ENCODE peak calls at places on chromosomes 1 and 21, in six cellular contexts. One of them, this sample, is unnamed.

GRCh38 chr1:158084336-158084735 is 90.9 kb downstream of the KIRREL1 start:
- ATAC-seq in A549: no peak
- ATAC-seq in upper lobe of left lung: no peak
- ATAC-seq in GM12878: no peak
- ATAC-seq in K562: no peak
- ATAC-seq in HepG2: no peak
- ATAC-seq in this sample: no peak

GRCh38 chr1:4935807-4936206 is 281.4 kb downstream of the AJAP1 start:
- ATAC-seq in GM12878: no peak
- ATAC-seq in A549: no peak
- ATAC-seq in upper lobe of left lung: no peak
- ATAC-seq in HepG2: no peak
- ATAC-seq in K562: no peak
- ATAC-seq in this sample: no peak

GRCh38 chr1:84363019-84363418 is 35.3 kb upstream of the DNASE2B start:
- ATAC-seq in K562: no peak
- ATAC-seq in A549: no peak
- ATAC-seq in upper lobe of left lung: no peak
- ATAC-seq in HepG2: no peak
- ATAC-seq in GM12878: no peak
- ATAC-seq in this sample: peak; percentile 27

GRCh38 chr21:46621457-46622182 is 13.9 kb upstream of the PRMT2 start:
- ATAC-seq in A549: no peak
- ATAC-seq in upper lobe of left lung: no peak
- ATAC-seq in HepG2: peak; percentile 70
- ATAC-seq in GM12878: no peak
- ATAC-seq in K562: no peak
- ATAC-seq in this sample: no peak

GRCh38 chr1:52880226-52880625 is 37.7 kb downstream of the ZYG11A start:
- ATAC-seq in HepG2: no peak
- ATAC-seq in GM12878: no peak
- ATAC-seq in K562: no peak
- ATAC-seq in upper lobe of left lung: no peak
- ATAC-seq in A549: no peak
- ATAC-seq in this sample: no peak

GRCh38 chr1:203455706-203456105 is 19.9 kb upstream of the PRELP start:
- ATAC-seq in K562: no peak
- ATAC-seq in upper lobe of left lung: no peak
- ATAC-seq in A549: no peak
- ATAC-seq in GM12878: no peak
- ATAC-seq in HepG2: no peak
- ATAC-seq in this sample: no peak

GRCh38 chr1:158932171-158932570 is 819 bp downstream of the PYHIN1 start:
- ATAC-seq in HepG2: no peak
- ATAC-seq in upper lobe of left lung: no peak
- ATAC-seq in GM12878: no peak
- ATAC-seq in K562: no peak
- ATAC-seq in A549: no peak
- ATAC-seq in this sample: no peak

GRCh38 chr1:18119289-18119688 is 11.7 kb downstream of the IGSF21 start:
- ATAC-seq in K562: no peak
- ATAC-seq in A549: no peak
- ATAC-seq in HepG2: no peak
- ATAC-seq in GM12878: no peak
- ATAC-seq in upper lobe of left lung: no peak
- ATAC-seq in this sample: no peak

GRCh38 chr1:26761217-26761616 is 26.5 kb upstream of the PIGV start:
- ATAC-seq in upper lobe of left lung: no peak
- ATAC-seq in HepG2: peak; percentile 64
- ATAC-seq in K562: no peak
- ATAC-seq in GM12878: no peak
- ATAC-seq in A549: peak; percentile 85
- ATAC-seq in this sample: no peak

GRCh38 chr1:112264553-112264952 is 131.5 kb upstream of the CTTNBP2NL start:
- ATAC-seq in GM12878: no peak
- ATAC-seq in upper lobe of left lung: no peak
- ATAC-seq in K562: no peak
- ATAC-seq in A549: no peak
- ATAC-seq in HepG2: no peak
- ATAC-seq in this sample: peak; percentile 66

GRCh38 chr1:24890861-24891260 is 39.2 kb downstream of the RUNX3 start:
- ATAC-seq in HepG2: no peak
- ATAC-seq in A549: no peak
- ATAC-seq in GM12878: peak; percentile 40
- ATAC-seq in upper lobe of left lung: no peak
- ATAC-seq in K562: no peak
- ATAC-seq in this sample: no peak

GRCh38 chr1:220921498-220921897 is 42.3 kb downstream of the HLX start:
- ATAC-seq in GM12878: peak; percentile 74
- ATAC-seq in upper lobe of left lung: no peak
- ATAC-seq in A549: no peak
- ATAC-seq in K562: no peak
- ATAC-seq in HepG2: no peak
- ATAC-seq in this sample: no peak

GRCh38 chr21:23853796-23854379 is 1753.4 kb downstream of the MRPL39 start:
- ATAC-seq in K562: peak; percentile 91
- ATAC-seq in GM12878: peak; percentile 64
- ATAC-seq in HepG2: peak; percentile 63
- ATAC-seq in upper lobe of left lung: no peak
- ATAC-seq in A549: no peak
- ATAC-seq in this sample: no peak

GRCh38 chr1:119631433-119632102 is 16.5 kb downstream of the ZNF697 start:
- ATAC-seq in A549: no peak
- ATAC-seq in GM12878: no peak
- ATAC-seq in K562: peak; percentile 54
- ATAC-seq in upper lobe of left lung: peak; percentile 89
- ATAC-seq in HepG2: peak; percentile 94
- ATAC-seq in this sample: peak; percentile 88

GRCh38 chr1:178323067-178323466 is 173.7 kb downstream of the CLEC20A start:
- ATAC-seq in A549: no peak
- ATAC-seq in K562: no peak
- ATAC-seq in GM12878: peak; percentile 77
- ATAC-seq in upper lobe of left lung: no peak
- ATAC-seq in HepG2: no peak
- ATAC-seq in this sample: no peak

GRCh38 chr1:208445710-208446702 is 201.8 kb upstream of the PLXNA2 start:
- ATAC-seq in A549: no peak
- ATAC-seq in K562: peak; percentile 76
- ATAC-seq in upper lobe of left lung: no peak
- ATAC-seq in GM12878: no peak
- ATAC-seq in HepG2: no peak
- ATAC-seq in this sample: no peak

GRCh38 chr1:33081554-33082305 is 777 bp downstream of the AZIN2 start:
- ATAC-seq in HepG2: no peak
- ATAC-seq in A549: peak; percentile 9
- ATAC-seq in GM12878: no peak
- ATAC-seq in upper lobe of left lung: no peak
- ATAC-seq in K562: peak; percentile 2
- ATAC-seq in this sample: peak; percentile 6

DNA sequence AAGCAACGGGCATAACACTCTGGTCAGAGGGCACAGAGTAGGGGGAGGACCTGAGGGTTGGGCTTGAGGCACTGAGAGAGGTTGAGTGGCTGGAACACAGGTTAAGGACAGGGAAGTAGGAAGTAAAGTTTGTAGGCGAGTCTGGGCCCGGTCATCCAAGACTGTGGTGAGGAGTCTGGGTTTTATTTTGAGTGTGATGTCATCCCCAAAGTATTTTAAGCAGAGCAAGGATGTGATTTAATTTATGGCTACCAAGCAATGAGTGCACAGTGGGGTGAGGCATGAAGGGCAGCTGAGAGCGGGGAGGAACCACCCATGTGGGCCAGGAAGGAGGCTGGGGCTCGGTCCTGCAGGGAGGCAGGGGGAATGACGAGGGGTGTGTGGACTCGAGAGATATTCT is 11.2 kb upstream of the VWA5B1 start:
- ATAC-seq in K562: no peak
- ATAC-seq in A549: no peak
- ATAC-seq in upper lobe of left lung: no peak
- ATAC-seq in GM12878: no peak
- ATAC-seq in HepG2: no peak
- ATAC-seq in this sample: no peak
- H3K27ac ChIP-seq in K562: no peak overlapping the region
- H3K27ac ChIP-seq in A549: no peak overlapping the region
- H3K27ac ChIP-seq in upper lobe of left lung: no peak overlapping the region
- H3K27ac ChIP-seq in GM12878: no peak overlapping the region
- H3K27ac ChIP-seq in HepG2: no peak overlapping the region
- H3K27ac ChIP-seq in this sample: no peak overlapping the region

GRCh38 chr1:192973202-192973601 is 86.0 kb downstream of the UCHL5 start:
- ATAC-seq in HepG2: no peak
- ATAC-seq in A549: no peak
- ATAC-seq in GM12878: no peak
- ATAC-seq in upper lobe of left lung: no peak
- ATAC-seq in K562: no peak
- ATAC-seq in this sample: no peak
- TF ChIP-seq EP300 in HepG2: no peak
- TF ChIP-seq EP300 in A549: no peak
- TF ChIP-seq EP300 in GM12878: no peak
- TF ChIP-seq EP300 in upper lobe of left lung: no peak
- TF ChIP-seq EP300 in K562: no peak
- TF ChIP-seq EP300 in this sample: no peak

DNA sequence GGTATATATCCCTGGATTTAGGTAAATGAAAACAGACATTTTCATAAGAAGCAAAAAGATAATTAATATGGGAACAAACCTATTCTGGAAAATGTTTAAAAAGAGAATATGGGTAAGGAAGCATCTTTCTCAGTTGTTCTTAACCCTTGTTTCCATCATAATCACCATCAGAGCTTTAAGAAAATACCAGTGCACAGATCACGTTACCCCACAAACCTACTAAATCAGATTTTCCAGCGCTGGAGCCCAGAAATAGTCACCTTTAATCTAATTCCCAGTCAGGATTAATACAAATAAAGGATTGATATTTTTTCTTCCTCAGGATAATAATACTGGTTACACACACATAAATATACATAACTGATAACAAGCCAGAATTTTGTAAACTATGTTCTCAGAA is 44.6 kb downstream of the PTPRC start:
- ATAC-seq in GM12878: no peak
- ATAC-seq in K562: no peak
- ATAC-seq in upper lobe of left lung: no peak
- ATAC-seq in HepG2: no peak
- ATAC-seq in A549: no peak
- ATAC-seq in this sample: no peak
- H3K27ac ChIP-seq in GM12878: peak overlapping the region; percentile 33
- H3K27ac ChIP-seq in K562: peak overlapping the region; percentile 91
- H3K27ac ChIP-seq in upper lobe of left lung: peak overlapping the region; percentile 73
- H3K27ac ChIP-seq in HepG2: no peak overlapping the region
- H3K27ac ChIP-seq in A549: no peak overlapping the region
- H3K27ac ChIP-seq in this sample: no peak overlapping the region

GRCh38 chr1:7586031-7586941 is 184.8 kb upstream of the VAMP3 start:
- ATAC-seq in A549: no peak
- ATAC-seq in K562: peak; percentile 40
- ATAC-seq in GM12878: no peak
- ATAC-seq in HepG2: no peak
- ATAC-seq in upper lobe of left lung: no peak
- ATAC-seq in this sample: no peak

GRCh38 chr1:7588457-7588827 is 182.7 kb upstream of the VAMP3 start:
- ATAC-seq in upper lobe of left lung: no peak
- ATAC-seq in A549: no peak
- ATAC-seq in K562: no peak
- ATAC-seq in GM12878: no peak
- ATAC-seq in HepG2: no peak
- ATAC-seq in this sample: no peak

GRCh38 chr1:7585216-7585907 is 185.7 kb upstream of the VAMP3 start:
- ATAC-seq in GM12878: no peak
- ATAC-seq in HepG2: no peak
- ATAC-seq in A549: no peak
- ATAC-seq in K562: no peak
- ATAC-seq in upper lobe of left lung: no peak
- ATAC-seq in this sample: no peak

GRCh38 chr1:7587726-7588456 is 183.2 kb upstream of the VAMP3 start:
- ATAC-seq in A549: no peak
- ATAC-seq in GM12878: no peak
- ATAC-seq in HepG2: no peak
- ATAC-seq in upper lobe of left lung: no peak
- ATAC-seq in K562: no peak
- ATAC-seq in this sample: no peak

DNA sequence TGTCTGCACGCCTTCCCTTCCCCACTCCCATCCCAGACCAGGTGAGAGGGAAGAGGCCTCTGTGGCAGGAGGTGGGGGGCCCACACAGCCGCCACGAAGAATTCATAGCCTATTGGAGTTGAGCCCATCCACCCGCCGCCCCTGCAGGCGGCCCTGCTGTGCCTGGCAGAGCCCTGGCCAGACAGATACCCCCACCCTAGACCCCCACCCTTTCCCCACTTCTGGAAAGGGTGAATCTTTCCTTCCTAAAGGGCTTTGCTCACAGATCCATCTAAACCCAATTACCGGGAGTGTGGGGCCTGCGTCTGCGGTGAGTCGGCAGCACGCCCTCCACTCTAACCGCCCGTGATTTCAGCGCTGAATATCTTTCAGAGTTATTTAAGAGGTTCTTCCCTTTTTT is 184.0 kb upstream of the VAMP3 start:
- ATAC-seq in GM12878: no peak
- ATAC-seq in upper lobe of left lung: no peak
- ATAC-seq in K562: no peak
- ATAC-seq in HepG2: no peak
- ATAC-seq in A549: no peak
- ATAC-seq in this sample: no peak
- TF ChIP-seq EP300 in GM12878: no peak
- TF ChIP-seq EP300 in upper lobe of left lung: no peak
- TF ChIP-seq EP300 in K562: no peak
- TF ChIP-seq EP300 in HepG2: no peak
- TF ChIP-seq EP300 in A549: no peak
- TF ChIP-seq EP300 in this sample: no peak

GRCh38 chr21:45405819-45406762 is 1.1 kb downstream of the COL18A1 start:
- ATAC-seq in A549: peak; percentile 56
- ATAC-seq in K562: peak; percentile 33
- ATAC-seq in HepG2: peak; percentile 5
- ATAC-seq in upper lobe of left lung: no peak
- ATAC-seq in GM12878: no peak
- ATAC-seq in this sample: peak; percentile 11
- H3K27ac ChIP-seq in A549: peak overlapping the region; percentile 100
- H3K27ac ChIP-seq in K562: peak overlapping the region; percentile 7
- H3K27ac ChIP-seq in HepG2: peak overlapping the region; percentile 80
- H3K27ac ChIP-seq in upper lobe of left lung: peak overlapping the region; percentile 66
- H3K27ac ChIP-seq in GM12878: no peak overlapping the region
- H3K27ac ChIP-seq in this sample: peak overlapping the region; percentile 18

GRCh38 chr1:167714851-167715652 is 6.7 kb upstream of the MPZL1 start:
- ATAC-seq in HepG2: peak; percentile 41
- ATAC-seq in GM12878: peak; percentile 47
- ATAC-seq in A549: peak; percentile 72
- ATAC-seq in upper lobe of left lung: peak; percentile 89
- ATAC-seq in K562: peak; percentile 68
- ATAC-seq in this sample: peak; percentile 48

GRCh38 chr1:167713330-167714081 is 8.3 kb upstream of the MPZL1 start:
- ATAC-seq in HepG2: peak; percentile 47
- ATAC-seq in K562: no peak
- ATAC-seq in A549: no peak
- ATAC-seq in GM12878: peak; percentile 3
- ATAC-seq in upper lobe of left lung: no peak
- ATAC-seq in this sample: no peak

GRCh38 chr1:167711797-167712196 is 10.0 kb upstream of the MPZL1 start:
- ATAC-seq in GM12878: no peak
- ATAC-seq in A549: no peak
- ATAC-seq in K562: no peak
- ATAC-seq in upper lobe of left lung: no peak
- ATAC-seq in HepG2: no peak
- ATAC-seq in this sample: peak; percentile 21

GRCh38 chr1:167715653-167716302 is 6.0 kb upstream of the MPZL1 start:
- ATAC-seq in A549: peak; percentile 4
- ATAC-seq in HepG2: no peak
- ATAC-seq in K562: peak; percentile 15
- ATAC-seq in upper lobe of left lung: no peak
- ATAC-seq in GM12878: no peak
- ATAC-seq in this sample: no peak

GRCh38 chr1:167714098-167714850 is 7.5 kb upstream of the MPZL1 start:
- ATAC-seq in GM12878: peak; percentile 75
- ATAC-seq in HepG2: peak; percentile 82
- ATAC-seq in K562: peak; percentile 81
- ATAC-seq in upper lobe of left lung: peak; percentile 92
- ATAC-seq in A549: peak; percentile 86
- ATAC-seq in this sample: peak; percentile 94
- TF ChIP-seq EP300 in GM12878: peak; percentile 65
- TF ChIP-seq EP300 in HepG2: no peak
- TF ChIP-seq EP300 in K562: peak; percentile 74
- TF ChIP-seq EP300 in upper lobe of left lung: no peak
- TF ChIP-seq EP300 in A549: no peak
- TF ChIP-seq EP300 in this sample: no peak